ENCODE peak calls at places on chromosomes 16 and 17, in ten cellular contexts. One of them, this sample, is unnamed.

GRCh38 chr17:46191332-46192210 is 1.7 kb downstream of the KANSL1 start:
- DNase-seq in NCI-H345: peak
- DNase-seq in HuH-7.5: peak
- DNase-seq in transverse colon: peak
- DNase-seq in T-cell: no peak
- DNase-seq in stimulated activated naive B cell treated with anti-CD40 and anti-IgM and Interleukin-4, amounts not matched to agents 10 μg/mL and 1 μg/mL and 100 μg/mL, for 72 hours: no peak
- DNase-seq in pancreas: no peak
- DNase-seq in stimulated activated CD8-positive, alpha-beta memory T cell treated with anti-CD3 and anti-CD28 coated beads, Interleukin-15, amount 100 ng/mL, for 4 hours: no peak
- DNase-seq in AG09309: no peak
- DNase-seq in HCEC 1CT: peak
- DNase-seq in this sample: peak

GRCh38 chr17:13425390-13425789 is 176.3 kb downstream of the HS3ST3A1 start:
- DNase-seq in stimulated activated naive B cell treated with anti-CD40 and anti-IgM and Interleukin-4, amounts not matched to agents 10 μg/mL and 1 μg/mL and 100 μg/mL, for 72 hours: no peak
- DNase-seq in HuH-7.5: no peak
- DNase-seq in transverse colon: no peak
- DNase-seq in NCI-H345: no peak
- DNase-seq in AG09309: no peak
- DNase-seq in HCEC 1CT: no peak
- DNase-seq in pancreas: no peak
- DNase-seq in T-cell: no peak
- DNase-seq in stimulated activated CD8-positive, alpha-beta memory T cell treated with anti-CD3 and anti-CD28 coated beads, Interleukin-15, amount 100 ng/mL, for 4 hours: no peak
- DNase-seq in this sample: no peak

GRCh38 chr16:24844101-24845030 is 1.4 kb upstream of the SLC5A11 start:
- DNase-seq in NCI-H345: no peak
- DNase-seq in transverse colon: peak
- DNase-seq in T-cell: no peak
- DNase-seq in stimulated activated CD8-positive, alpha-beta memory T cell treated with anti-CD3 and anti-CD28 coated beads, Interleukin-15, amount 100 ng/mL, for 4 hours: no peak
- DNase-seq in AG09309: no peak
- DNase-seq in HCEC 1CT: no peak
- DNase-seq in pancreas: no peak
- DNase-seq in stimulated activated naive B cell treated with anti-CD40 and anti-IgM and Interleukin-4, amounts not matched to agents 10 μg/mL and 1 μg/mL and 100 μg/mL, for 72 hours: no peak
- DNase-seq in HuH-7.5: peak
- DNase-seq in this sample: peak

GRCh38 chr16:72924487-72924886 is 123.4 kb downstream of the ZFHX3 start:
- DNase-seq in T-cell: no peak
- DNase-seq in NCI-H345: no peak
- DNase-seq in HuH-7.5: no peak
- DNase-seq in stimulated activated naive B cell treated with anti-CD40 and anti-IgM and Interleukin-4, amounts not matched to agents 10 μg/mL and 1 μg/mL and 100 μg/mL, for 72 hours: no peak
- DNase-seq in HCEC 1CT: no peak
- DNase-seq in AG09309: no peak
- DNase-seq in stimulated activated CD8-positive, alpha-beta memory T cell treated with anti-CD3 and anti-CD28 coated beads, Interleukin-15, amount 100 ng/mL, for 4 hours: no peak
- DNase-seq in transverse colon: no peak
- DNase-seq in pancreas: no peak
- DNase-seq in this sample: no peak

GRCh38 chr17:3916013-3916696 is at the start of gene P2RX1:
- DNase-seq in transverse colon: peak
- DNase-seq in NCI-H345: no peak
- DNase-seq in pancreas: no peak
- DNase-seq in stimulated activated naive B cell treated with anti-CD40 and anti-IgM and Interleukin-4, amounts not matched to agents 10 μg/mL and 1 μg/mL and 100 μg/mL, for 72 hours: peak
- DNase-seq in stimulated activated CD8-positive, alpha-beta memory T cell treated with anti-CD3 and anti-CD28 coated beads, Interleukin-15, amount 100 ng/mL, for 4 hours: no peak
- DNase-seq in HuH-7.5: no peak
- DNase-seq in AG09309: no peak
- DNase-seq in HCEC 1CT: no peak
- DNase-seq in T-cell: peak
- DNase-seq in this sample: peak

GRCh38 chr16:69131749-69132423 is 502 bp downstream of the CHTF8 start:
- DNase-seq in stimulated activated CD8-positive, alpha-beta memory T cell treated with anti-CD3 and anti-CD28 coated beads, Interleukin-15, amount 100 ng/mL, for 4 hours: peak
- DNase-seq in HuH-7.5: peak
- DNase-seq in T-cell: peak
- DNase-seq in AG09309: peak
- DNase-seq in NCI-H345: peak
- DNase-seq in stimulated activated naive B cell treated with anti-CD40 and anti-IgM and Interleukin-4, amounts not matched to agents 10 μg/mL and 1 μg/mL and 100 μg/mL, for 72 hours: peak
- DNase-seq in HCEC 1CT: peak
- DNase-seq in pancreas: peak
- DNase-seq in transverse colon: peak
- DNase-seq in this sample: peak

GRCh38 chr16:71537643-71538042 is 11.4 kb downstream of the CHST4 start:
- DNase-seq in pancreas: peak
- DNase-seq in HuH-7.5: peak
- DNase-seq in transverse colon: peak
- DNase-seq in stimulated activated CD8-positive, alpha-beta memory T cell treated with anti-CD3 and anti-CD28 coated beads, Interleukin-15, amount 100 ng/mL, for 4 hours: no peak
- DNase-seq in NCI-H345: peak
- DNase-seq in T-cell: peak
- DNase-seq in HCEC 1CT: peak
- DNase-seq in stimulated activated naive B cell treated with anti-CD40 and anti-IgM and Interleukin-4, amounts not matched to agents 10 μg/mL and 1 μg/mL and 100 μg/mL, for 72 hours: peak
- DNase-seq in AG09309: peak
- DNase-seq in this sample: peak

GRCh38 chr16:46632778-46633733 is 11.9 kb upstream of the SHCBP1 start:
- DNase-seq in HCEC 1CT: no peak
- DNase-seq in pancreas: no peak
- DNase-seq in AG09309: no peak
- DNase-seq in T-cell: no peak
- DNase-seq in stimulated activated CD8-positive, alpha-beta memory T cell treated with anti-CD3 and anti-CD28 coated beads, Interleukin-15, amount 100 ng/mL, for 4 hours: no peak
- DNase-seq in HuH-7.5: no peak
- DNase-seq in stimulated activated naive B cell treated with anti-CD40 and anti-IgM and Interleukin-4, amounts not matched to agents 10 μg/mL and 1 μg/mL and 100 μg/mL, for 72 hours: no peak
- DNase-seq in NCI-H345: no peak
- DNase-seq in transverse colon: no peak
- DNase-seq in this sample: no peak

GRCh38 chr17:7435676-7436555 is 681 bp downstream of the TMEM102 start:
- DNase-seq in stimulated activated naive B cell treated with anti-CD40 and anti-IgM and Interleukin-4, amounts not matched to agents 10 μg/mL and 1 μg/mL and 100 μg/mL, for 72 hours: peak
- DNase-seq in T-cell: peak
- DNase-seq in pancreas: peak
- DNase-seq in HuH-7.5: no peak
- DNase-seq in stimulated activated CD8-positive, alpha-beta memory T cell treated with anti-CD3 and anti-CD28 coated beads, Interleukin-15, amount 100 ng/mL, for 4 hours: peak
- DNase-seq in transverse colon: peak
- DNase-seq in NCI-H345: peak
- DNase-seq in AG09309: no peak
- DNase-seq in HCEC 1CT: no peak
- DNase-seq in this sample: peak

GRCh38 chr16:18841833-18842525 is 40.6 kb upstream of the ARL6IP1 start:
- DNase-seq in AG09309: no peak
- DNase-seq in stimulated activated naive B cell treated with anti-CD40 and anti-IgM and Interleukin-4, amounts not matched to agents 10 μg/mL and 1 μg/mL and 100 μg/mL, for 72 hours: no peak
- DNase-seq in transverse colon: no peak
- DNase-seq in NCI-H345: no peak
- DNase-seq in pancreas: no peak
- DNase-seq in stimulated activated CD8-positive, alpha-beta memory T cell treated with anti-CD3 and anti-CD28 coated beads, Interleukin-15, amount 100 ng/mL, for 4 hours: no peak
- DNase-seq in HuH-7.5: no peak
- DNase-seq in HCEC 1CT: no peak
- DNase-seq in T-cell: no peak
- DNase-seq in this sample: no peak

GRCh38 chr17:48438662-48439061 is 8.6 kb upstream of the SKAP1 start:
- DNase-seq in T-cell: no peak
- DNase-seq in HCEC 1CT: no peak
- DNase-seq in stimulated activated CD8-positive, alpha-beta memory T cell treated with anti-CD3 and anti-CD28 coated beads, Interleukin-15, amount 100 ng/mL, for 4 hours: no peak
- DNase-seq in NCI-H345: no peak
- DNase-seq in stimulated activated naive B cell treated with anti-CD40 and anti-IgM and Interleukin-4, amounts not matched to agents 10 μg/mL and 1 μg/mL and 100 μg/mL, for 72 hours: no peak
- DNase-seq in pancreas: no peak
- DNase-seq in HuH-7.5: no peak
- DNase-seq in AG09309: no peak
- DNase-seq in transverse colon: no peak
- DNase-seq in this sample: no peak

GRCh38 chr17:52235416-52235960 is 77.0 kb upstream of the CA10 start:
- DNase-seq in stimulated activated CD8-positive, alpha-beta memory T cell treated with anti-CD3 and anti-CD28 coated beads, Interleukin-15, amount 100 ng/mL, for 4 hours: no peak
- DNase-seq in HCEC 1CT: no peak
- DNase-seq in AG09309: no peak
- DNase-seq in stimulated activated naive B cell treated with anti-CD40 and anti-IgM and Interleukin-4, amounts not matched to agents 10 μg/mL and 1 μg/mL and 100 μg/mL, for 72 hours: no peak
- DNase-seq in NCI-H345: no peak
- DNase-seq in HuH-7.5: no peak
- DNase-seq in pancreas: no peak
- DNase-seq in T-cell: no peak
- DNase-seq in transverse colon: no peak
- DNase-seq in this sample: no peak

GRCh38 chr16:71311553-71312158 is 22.5 kb upstream of the CMTR2 start:
- DNase-seq in HCEC 1CT: peak
- DNase-seq in AG09309: no peak
- DNase-seq in transverse colon: no peak
- DNase-seq in T-cell: peak
- DNase-seq in NCI-H345: peak
- DNase-seq in HuH-7.5: peak
- DNase-seq in stimulated activated naive B cell treated with anti-CD40 and anti-IgM and Interleukin-4, amounts not matched to agents 10 μg/mL and 1 μg/mL and 100 μg/mL, for 72 hours: no peak
- DNase-seq in stimulated activated CD8-positive, alpha-beta memory T cell treated with anti-CD3 and anti-CD28 coated beads, Interleukin-15, amount 100 ng/mL, for 4 hours: no peak
- DNase-seq in pancreas: peak
- DNase-seq in this sample: peak

GRCh38 chr17:67548693-67549092 is 169.0 kb upstream of the NOL11 start:
- DNase-seq in HuH-7.5: no peak
- DNase-seq in transverse colon: no peak
- DNase-seq in stimulated activated CD8-positive, alpha-beta memory T cell treated with anti-CD3 and anti-CD28 coated beads, Interleukin-15, amount 100 ng/mL, for 4 hours: no peak
- DNase-seq in AG09309: no peak
- DNase-seq in stimulated activated naive B cell treated with anti-CD40 and anti-IgM and Interleukin-4, amounts not matched to agents 10 μg/mL and 1 μg/mL and 100 μg/mL, for 72 hours: no peak
- DNase-seq in T-cell: no peak
- DNase-seq in HCEC 1CT: no peak
- DNase-seq in NCI-H345: no peak
- DNase-seq in pancreas: no peak
- DNase-seq in this sample: no peak

GRCh38 chr17:34658796-34659195 is 79.4 kb downstream of the TMEM132E start:
- DNase-seq in stimulated activated naive B cell treated with anti-CD40 and anti-IgM and Interleukin-4, amounts not matched to agents 10 μg/mL and 1 μg/mL and 100 μg/mL, for 72 hours: no peak
- DNase-seq in transverse colon: no peak
- DNase-seq in HuH-7.5: no peak
- DNase-seq in pancreas: no peak
- DNase-seq in stimulated activated CD8-positive, alpha-beta memory T cell treated with anti-CD3 and anti-CD28 coated beads, Interleukin-15, amount 100 ng/mL, for 4 hours: no peak
- DNase-seq in T-cell: no peak
- DNase-seq in HCEC 1CT: no peak
- DNase-seq in NCI-H345: no peak
- DNase-seq in AG09309: no peak
- DNase-seq in this sample: no peak

GRCh38 chr16:84062734-84063640 is 20.4 kb upstream of the SLC38A8 start:
- DNase-seq in transverse colon: peak
- DNase-seq in NCI-H345: peak
- DNase-seq in HCEC 1CT: peak
- DNase-seq in T-cell: peak
- DNase-seq in HuH-7.5: peak
- DNase-seq in stimulated activated CD8-positive, alpha-beta memory T cell treated with anti-CD3 and anti-CD28 coated beads, Interleukin-15, amount 100 ng/mL, for 4 hours: peak
- DNase-seq in AG09309: peak
- DNase-seq in stimulated activated naive B cell treated with anti-CD40 and anti-IgM and Interleukin-4, amounts not matched to agents 10 μg/mL and 1 μg/mL and 100 μg/mL, for 72 hours: peak
- DNase-seq in pancreas: peak
- DNase-seq in this sample: peak

This sample was measured in lung microvascular endothelial cell.